ENCODE peak calls at places on chromosomes 16 and 17, in ten cellular contexts. U, J, I, Z, G, N, M, Q, X and P are unnamed samples.

GRCh38 chr17:34254651-34255380 is at the start of gene CCL2:
- DNase-seq in G (no peak), X (peak; percentile 78), M (peak; percentile 60), N (peak; percentile 65), Z (peak; percentile 84), U (peak; percentile 44), I (peak; percentile 69), Q (peak; percentile 69), J (no peak), P (peak; percentile 50)

GRCh38 chr16:64964126-64964540 is 157.7 kb downstream of the CDH11 start:
- DNase-seq in U (no peak), M (no peak), Q (no peak), Z (no peak), J (no peak), N (no peak), G (no peak), X (peak; percentile 68), I (no peak), P (no peak)

GRCh38 chr17:82577300-82577699 is 57.8 kb downstream of the FOXK2 start:
- DNase-seq in I (no peak), X (no peak), Z (no peak), G (no peak), U (no peak), J (no peak), N (peak; percentile 75), M (no peak), Q (no peak), P (peak; percentile 74)

GRCh38 chr16:11685844-11686618 is 17.8 kb downstream of the SNN start:
- DNase-seq in G (no peak), J (no peak), X (peak; percentile 51), U (no peak), Q (no peak), N (no peak), I (no peak), M (no peak), Z (no peak), P (no peak)

GRCh38 chr16:57178296-57178695 is 7.5 kb downstream of the PSME3IP1 start:
- DNase-seq in I (no peak), X (no peak), Q (no peak), Z (no peak), N (no peak), J (no peak), U (no peak), G (no peak), M (no peak), P (no peak)

GRCh38 chr17:74763565-74764387 is 12.4 kb downstream of the NAT9 start:
- DNase-seq in Z (no peak), M (no peak), U (no peak), Q (peak; percentile 98), X (no peak), J (no peak), I (no peak), N (peak; percentile 81), G (no peak), P (peak; percentile 82)

GRCh38 chr17:81867123-81867951 is 3.8 kb downstream of the ARHGDIA start:
- DNase-seq in U (peak; percentile 57), N (peak; percentile 69), J (peak; percentile 38), M (no peak), Z (peak; percentile 58), Q (peak; percentile 77), G (no peak), I (no peak), X (peak; percentile 70), P (peak; percentile 63)

GRCh38 chr17:17416007-17416399 is 60.8 kb upstream of the MED9 start:
- DNase-seq in X (peak; percentile 85), N (peak; percentile 37), U (no peak), M (no peak), J (peak; percentile 84), Q (peak; percentile 75), Z (peak; percentile 43), G (no peak), I (no peak), P (no peak)

GRCh38 chr17:17435323-17435722 is 41.5 kb upstream of the MED9 start:
- DNase-seq in M (no peak), G (no peak), I (no peak), Q (peak; percentile 83), X (peak; percentile 94), N (no peak), Z (no peak), U (no peak), J (no peak), P (no peak)

DNA sequence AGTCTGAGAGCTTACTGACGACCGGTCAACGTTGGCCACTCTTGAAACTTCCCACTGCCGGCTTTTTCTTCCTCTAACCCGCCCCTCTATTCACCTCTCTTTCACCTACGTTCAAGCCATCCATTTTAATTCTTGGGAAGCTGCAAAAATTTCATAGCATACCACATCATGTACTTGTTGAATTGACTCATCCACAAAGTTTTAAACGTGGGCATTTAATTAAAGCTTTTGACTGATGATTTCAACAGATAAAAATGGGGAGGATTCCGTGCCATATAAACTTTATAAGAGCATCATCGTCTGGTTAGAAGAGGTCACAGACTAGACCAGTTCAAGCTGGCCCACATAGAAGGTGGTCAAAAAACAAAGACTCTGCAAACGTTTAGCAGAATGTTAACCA is 22.5 kb downstream of the VPS53 start:
- DNase-seq in J (no peak), M (no peak), I (no peak), Z (no peak), G (no peak), U (no peak), Q (no peak), N (no peak), X (peak; percentile 90), P (no peak)
- H3K36me3 ChIP-seq in J (peaks cover 56% of the 10 kb centered on the region), M (peaks cover 8% of the 10 kb centered on the region), I (peaks cover 40% of the 10 kb centered on the region), Z (no peaks in the 10 kb centered on the region), G (peaks cover 73% of the 10 kb centered on the region), U (peaks cover 8% of the 10 kb centered on the region), Q (no peaks in the 10 kb centered on the region), N (no peaks in the 10 kb centered on the region), X (peaks cover 11% of the 10 kb centered on the region), P (peaks cover 18% of the 10 kb centered on the region)

GRCh38 chr17:28968269-28968913 is 17.1 kb upstream of the PHF12 start:
- DNase-seq in Z (no peak), M (no peak), Q (no peak), I (no peak), U (no peak), G (no peak), J (no peak), N (no peak), X (no peak), P (no peak)

GRCh38 chr17:28969706-28970393 is 18.5 kb upstream of the PHF12 start:
- DNase-seq in Z (no peak), I (no peak), N (no peak), X (no peak), Q (no peak), J (no peak), M (no peak), G (no peak), U (no peak), P (no peak)

GRCh38 chr17:28967240-28968135 is 16.2 kb upstream of the PHF12 start:
- DNase-seq in J (no peak), Z (no peak), M (no peak), G (no peak), X (no peak), Q (no peak), U (no peak), I (no peak), N (no peak), P (no peak)

GRCh38 chr17:28970879-28971278 is 19.6 kb upstream of the PHF12 start:
- DNase-seq in U (no peak), Q (no peak), X (no peak), I (no peak), N (no peak), J (no peak), Z (peak; percentile 30), M (no peak), G (no peak), P (no peak)

DNA sequence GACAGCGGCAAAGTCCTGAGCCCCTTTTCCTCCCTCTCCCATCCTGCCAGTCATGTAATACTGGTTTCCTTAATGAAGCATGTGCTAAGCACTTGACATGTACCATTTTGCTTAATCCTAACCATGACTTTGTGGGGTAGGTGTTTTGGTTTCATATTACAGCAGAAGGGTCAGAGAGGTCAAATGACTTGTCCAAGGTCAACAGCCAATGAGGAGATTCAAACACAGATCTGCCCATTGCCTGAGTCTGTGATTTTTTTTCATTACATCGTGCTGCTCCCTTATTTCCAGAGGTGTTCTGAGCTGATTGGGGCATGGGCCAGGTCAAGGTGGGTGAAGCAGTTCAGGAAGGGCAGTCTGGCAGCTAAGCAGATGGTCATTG is 17.6 kb upstream of the PHF12 start:
- DNase-seq in N (no peak), M (no peak), G (no peak), I (no peak), Q (no peak), Z (no peak), J (no peak), U (no peak), X (no peak), P (no peak)
- H3K4me1 ChIP-seq in N (no peaks in the 10 kb centered on the region), M (no peaks in the 10 kb centered on the region), G (peaks cover 19% of the 10 kb centered on the region), I (peaks cover 8% of the 10 kb centered on the region), Q (peaks cover 8% of the 10 kb centered on the region), Z (no peaks in the 10 kb centered on the region), J (peaks cover 2% of the 10 kb centered on the region), U (peaks cover 28% of the 10 kb centered on the region), X (peaks cover 11% of the 10 kb centered on the region), P (no peaks in the 10 kb centered on the region)

GRCh38 chr16:85780281-85780680 is 19.1 kb downstream of the EMC8 start:
- DNase-seq in N (no peak), M (no peak), X (no peak), U (no peak), Z (no peak), Q (no peak), G (no peak), I (no peak), J (no peak), P (no peak)
- H3K36me3 ChIP-seq in N (no peaks in the 10 kb centered on the region), M (peaks cover 31% of the 10 kb centered on the region), X (peaks cover 26% of the 10 kb centered on the region), U (peaks cover 16% of the 10 kb centered on the region), Z (no peaks in the 10 kb centered on the region), Q (peaks cover 8% of the 10 kb centered on the region), G (peaks cover 42% of the 10 kb centered on the region), I (peaks cover 13% of the 10 kb centered on the region), J (peaks cover 46% of the 10 kb centered on the region), P (no peaks in the 10 kb centered on the region)

DNA sequence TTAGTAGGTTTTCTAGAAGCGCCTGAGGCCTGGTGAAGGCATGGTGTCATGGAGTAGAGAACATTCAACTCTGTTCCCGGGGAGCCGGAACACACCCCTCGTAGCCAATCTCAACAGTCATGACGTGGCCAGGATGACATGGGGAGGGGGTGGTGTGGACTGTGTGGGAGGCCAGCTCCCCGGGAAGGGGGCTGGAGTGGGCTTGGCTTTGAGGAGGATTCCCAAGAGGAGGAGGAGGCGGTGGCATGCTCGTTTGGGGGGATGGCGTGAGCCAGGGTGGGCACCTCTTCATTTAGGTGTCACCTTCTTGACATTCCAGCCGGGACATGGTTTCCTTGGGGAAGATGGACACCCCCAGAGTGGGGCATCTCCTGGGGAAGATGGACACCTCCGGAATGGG is 257.5 kb downstream of the SEC14L1 start:
- DNase-seq in Z (no peak), J (no peak), U (no peak), M (no peak), I (no peak), Q (no peak), G (no peak), N (no peak), X (no peak), P (no peak)
- H3K4me1 ChIP-seq in Z (peaks cover 24% of the 10 kb centered on the region), J (peaks cover 58% of the 10 kb centered on the region), U (peaks cover 51% of the 10 kb centered on the region), M (peaks cover 52% of the 10 kb centered on the region), I (peaks cover 32% of the 10 kb centered on the region), Q (peaks cover 15% of the 10 kb centered on the region), G (peaks cover 37% of the 10 kb centered on the region), N (peaks cover 11% of the 10 kb centered on the region), X (peaks cover 61% of the 10 kb centered on the region), P (peaks cover 32% of the 10 kb centered on the region)